ENCODE peak calls at places on chromosomes 2 and 18, in six cellular contexts. N, I, M, H, P and B are unnamed samples.

GRCh38 chr18:23568265-23568664 is 18.0 kb downstream of the NPC1 start:
- DNase-seq in N (no peak), I (no peak), M (no peak), H (no peak), P (no peak), B (no peak)

GRCh38 chr2:168272225-168272624 is 24.8 kb upstream of the STK39 start:
- DNase-seq in N (no peak), I (no peak), M (no peak), H (no peak), P (no peak), B (no peak)

GRCh38 chr2:240569998-240570530 is 1.8 kb downstream of the RNPEPL1 start:
- DNase-seq in N (no peak), I (no peak), M (no peak), H (no peak), P (peak), B (no peak)

GRCh38 chr2:133077259-133077822 is 407.3 kb upstream of the LYPD1 start:
- DNase-seq in N (no peak), I (no peak), M (peak), H (no peak), P (no peak), B (no peak)

GRCh38 chr2:236857781-236858180 is 227.9 kb upstream of the COPS8 start:
- DNase-seq in N (no peak), I (no peak), M (no peak), H (no peak), P (no peak), B (no peak)

GRCh38 chr2:240353086-240353798 is 82.2 kb upstream of the GPC1 start:
- DNase-seq in N (no peak), I (no peak), M (no peak), H (no peak), P (no peak), B (no peak)

GRCh38 chr18:48948112-48949050 is 2.4 kb downstream of the SMAD7 start:
- DNase-seq in N (no peak), I (no peak), M (peak), H (peak), P (peak), B (no peak)

GRCh38 chr2:167756427-167756826 is 491.0 kb downstream of the STK39 start:
- DNase-seq in N (peak), I (no peak), M (peak), H (no peak), P (no peak), B (no peak)

GRCh38 chr2:240156435-240157146 is 16.1 kb upstream of the OTOS start:
- DNase-seq in N (no peak), I (no peak), M (no peak), H (no peak), P (no peak), B (no peak)

GRCh38 chr2:38076250-38076709 is 329 bp upstream of the CYP1B1 start:
- DNase-seq in N (peak), I (no peak), M (peak), H (peak), P (peak), B (no peak)

GRCh38 chr2:231662028-231662810 is 46.1 kb upstream of the PTMA start:
- DNase-seq in N (peak), I (peak), M (peak), H (peak), P (peak), B (peak)

GRCh38 chr2:197972017-197972416 is 167.6 kb downstream of the PLCL1 start:
- DNase-seq in N (peak), I (no peak), M (peak), H (no peak), P (peak), B (peak)

GRCh38 chr2:46431481-46432235 is 47.7 kb upstream of the TMEM247 start:
- DNase-seq in N (no peak), I (no peak), M (peak), H (no peak), P (no peak), B (no peak)

GRCh38 chr2:112149194-112149593 is 11.0 kb downstream of the FBLN7 start:
- DNase-seq in N (no peak), I (no peak), M (no peak), H (no peak), P (no peak), B (no peak)

GRCh38 chr2:9327873-9328352 is 95.4 kb downstream of the ITGB1BP1 start:
- DNase-seq in N (no peak), I (no peak), M (no peak), H (no peak), P (no peak), B (peak)

GRCh38 chr2:114550895-114551793 is 108.7 kb downstream of the DPP10 start:
- DNase-seq in N (no peak), I (peak), M (peak), H (peak), P (peak), B (no peak)

GRCh38 chr2:45759310-45759851 is 107.9 kb downstream of the PRKCE start:
- DNase-seq in N (no peak), I (no peak), M (peak), H (no peak), P (no peak), B (no peak)

GRCh38 chr2:86468162-86469033 is 27.2 kb downstream of the KDM3A start:
- DNase-seq in N (no peak), I (no peak), M (no peak), H (no peak), P (no peak), B (no peak)

GRCh38 chr2:10876963-10877362 is 34.8 kb upstream of the KCNF1 start:
- DNase-seq in N (no peak), I (no peak), M (no peak), H (no peak), P (no peak), B (no peak)

GRCh38 chr2:232498452-232498851 is 10.8 kb upstream of the ECEL1 start:
- DNase-seq in N (no peak), I (no peak), M (no peak), H (no peak), P (no peak), B (no peak)

GRCh38 chr2:127080941-127081769 is 25.8 kb downstream of the BIN1 start:
- DNase-seq in N (no peak), I (no peak), M (no peak), H (peak), P (peak), B (no peak)

GRCh38 chr2:124264496-124265160 is 239.5 kb downstream of the CNTNAP5 start:
- DNase-seq in N (no peak), I (no peak), M (no peak), H (no peak), P (no peak), B (no peak)

GRCh38 chr2:63131196-63131595 is 80.6 kb downstream of the OTX1 start:
- DNase-seq in N (no peak), I (no peak), M (no peak), H (no peak), P (no peak), B (no peak)

GRCh38 chr18:79575891-79576685 is 103.5 kb upstream of the CTDP1 start:
- DNase-seq in N (peak), I (no peak), M (peak), H (no peak), P (peak), B (no peak)

GRCh38 chr2:441258-442023 is 153.6 kb upstream of the ALKAL2 start:
- DNase-seq in N (no peak), I (no peak), M (no peak), H (no peak), P (no peak), B (no peak)

GRCh38 chr2:217494572-217494971 is 508.2 kb downstream of the TNS1 start:
- DNase-seq in N (no peak), I (no peak), M (no peak), H (no peak), P (no peak), B (no peak)

GRCh38 chr2:73859721-73860586 is 31.2 kb downstream of the STAMBP start:
- DNase-seq in N (no peak), I (no peak), M (peak), H (peak), P (no peak), B (peak)

GRCh38 chr2:238761802-238762373 is 86.0 kb upstream of the TWIST2 start:
- DNase-seq in N (no peak), I (no peak), M (peak), H (no peak), P (no peak), B (no peak)

GRCh38 chr2:242015366-242016065 is 146.0 kb downstream of the RTP5 start:
- DNase-seq in N (no peak), I (no peak), M (no peak), H (no peak), P (no peak), B (no peak)

GRCh38 chr2:42103829-42104228 is 56.0 kb downstream of the PKDCC start:
- DNase-seq in N (no peak), I (no peak), M (no peak), H (no peak), P (no peak), B (no peak)

GRCh38 chr18:9422816-9423519 is 52.3 kb upstream of the RALBP1 start:
- DNase-seq in N (no peak), I (no peak), M (no peak), H (no peak), P (no peak), B (no peak)

GRCh38 chr2:237639441-237640220 is 12.2 kb downstream of the LRRFIP1 start:
- DNase-seq in N (no peak), I (no peak), M (no peak), H (no peak), P (no peak), B (no peak)

GRCh38 chr18:46917808-46918600 is 602 bp downstream of the KATNAL2 start:
- DNase-seq in N (no peak), I (peak), M (peak), H (no peak), P (peak), B (no peak)

GRCh38 chr2:189952536-189953109 is 109.9 kb downstream of the MSTN start:
- DNase-seq in N (no peak), I (no peak), M (no peak), H (no peak), P (no peak), B (no peak)

GRCh38 chr18:3827236-3827635 is 377.3 kb downstream of the TGIF1 start:
- DNase-seq in N (no peak), I (no peak), M (peak), H (no peak), P (no peak), B (no peak)